ENCODE peak calls at places on chromosomes 12 and 14, in eight cellular contexts. One of them, this sample, is unnamed.
A peak's percentile ranks its signal among the peaks of the same experiment; 100 is the strongest.

GRCh38 chr12:47730341-47730744 is 5.1 kb upstream of the ENDOU start:
- DNase-seq in uterus: no peak
- DNase-seq in spleen: no peak
- DNase-seq in IMR-90: peak; percentile 42
- DNase-seq in HCT116: no peak
- DNase-seq in endothelial cell of umbilical vein: no peak
- DNase-seq in Panc1: no peak
- DNase-seq in SK-N-SH: no peak
- DNase-seq in this sample: no peak

GRCh38 chr12:4813741-4814140 is 93.5 kb downstream of the GALNT8 start:
- DNase-seq in uterus: no peak
- DNase-seq in spleen: no peak
- DNase-seq in IMR-90: no peak
- DNase-seq in HCT116: no peak
- DNase-seq in endothelial cell of umbilical vein: no peak
- DNase-seq in Panc1: no peak
- DNase-seq in SK-N-SH: no peak
- DNase-seq in this sample: no peak

GRCh38 chr14:81220488-81220766 is 332 bp downstream of the GTF2A1 start:
- DNase-seq in uterus: no peak
- DNase-seq in spleen: no peak
- DNase-seq in IMR-90: no peak
- DNase-seq in HCT116: no peak
- DNase-seq in endothelial cell of umbilical vein: no peak
- DNase-seq in Panc1: no peak
- DNase-seq in SK-N-SH: no peak
- DNase-seq in this sample: no peak

GRCh38 chr12:39990122-39991101 is 115.5 kb downstream of the SLC2A13 start:
- DNase-seq in uterus: peak; percentile 41
- DNase-seq in spleen: peak; percentile 78
- DNase-seq in IMR-90: peak; percentile 32
- DNase-seq in HCT116: peak; percentile 22
- DNase-seq in endothelial cell of umbilical vein: peak; percentile 65
- DNase-seq in Panc1: peak; percentile 12
- DNase-seq in SK-N-SH: peak; percentile 62
- DNase-seq in this sample: no peak

GRCh38 chr14:100147181-100147631 is 12.2 kb downstream of the DEGS2 start:
- DNase-seq in uterus: no peak
- DNase-seq in spleen: peak; percentile 89
- DNase-seq in IMR-90: no peak
- DNase-seq in HCT116: no peak
- DNase-seq in endothelial cell of umbilical vein: no peak
- DNase-seq in Panc1: no peak
- DNase-seq in SK-N-SH: peak; percentile 26
- DNase-seq in this sample: no peak

GRCh38 chr12:1796515-1797010 is 23.8 kb upstream of the LRTM2 start:
- DNase-seq in uterus: peak; percentile 44
- DNase-seq in spleen: peak; percentile 93
- DNase-seq in IMR-90: no peak
- DNase-seq in HCT116: no peak
- DNase-seq in endothelial cell of umbilical vein: peak; percentile 11
- DNase-seq in Panc1: no peak
- DNase-seq in SK-N-SH: no peak
- DNase-seq in this sample: no peak

GRCh38 chr12:48279601-48280000 is 71.1 kb downstream of the ZNF641 start:
- DNase-seq in uterus: no peak
- DNase-seq in spleen: no peak
- DNase-seq in IMR-90: no peak
- DNase-seq in HCT116: no peak
- DNase-seq in endothelial cell of umbilical vein: no peak
- DNase-seq in Panc1: no peak
- DNase-seq in SK-N-SH: no peak
- DNase-seq in this sample: no peak

GRCh38 chr14:71675126-71675901 is 256.9 kb upstream of the RGS6 start:
- DNase-seq in uterus: no peak
- DNase-seq in spleen: no peak
- DNase-seq in IMR-90: no peak
- DNase-seq in HCT116: no peak
- DNase-seq in endothelial cell of umbilical vein: no peak
- DNase-seq in Panc1: no peak
- DNase-seq in SK-N-SH: no peak
- DNase-seq in this sample: no peak

GRCh38 chr14:32230181-32230580 is 27.1 kb upstream of the RNU6-8 start:
- DNase-seq in uterus: no peak
- DNase-seq in spleen: no peak
- DNase-seq in IMR-90: peak; percentile 33
- DNase-seq in HCT116: no peak
- DNase-seq in endothelial cell of umbilical vein: no peak
- DNase-seq in Panc1: no peak
- DNase-seq in SK-N-SH: no peak
- DNase-seq in this sample: no peak

GRCh38 chr12:112012775-112013600 is at the start of the genes ERP29 and TMEM116:
- DNase-seq in uterus: peak; percentile 100
- DNase-seq in spleen: peak; percentile 100
- DNase-seq in IMR-90: peak; percentile 98
- DNase-seq in HCT116: peak; percentile 96
- DNase-seq in endothelial cell of umbilical vein: peak; percentile 100
- DNase-seq in Panc1: peak; percentile 88
- DNase-seq in SK-N-SH: peak; percentile 100
- DNase-seq in this sample: peak; percentile 81

GRCh38 chr12:112015938-112016337 is 2.7 kb downstream of the ERP29 start:
- DNase-seq in uterus: no peak
- DNase-seq in spleen: no peak
- DNase-seq in IMR-90: no peak
- DNase-seq in HCT116: no peak
- DNase-seq in endothelial cell of umbilical vein: no peak
- DNase-seq in Panc1: no peak
- DNase-seq in SK-N-SH: no peak
- DNase-seq in this sample: no peak

GRCh38 chr12:112011685-112012084 is 1.3 kb downstream of the TMEM116 start:
- DNase-seq in uterus: no peak
- DNase-seq in spleen: no peak
- DNase-seq in IMR-90: no peak
- DNase-seq in HCT116: no peak
- DNase-seq in endothelial cell of umbilical vein: no peak
- DNase-seq in Panc1: no peak
- DNase-seq in SK-N-SH: no peak
- DNase-seq in this sample: no peak

GRCh38 chr12:112010415-112011344 is 2.3 kb downstream of the TMEM116 start:
- DNase-seq in uterus: no peak
- DNase-seq in spleen: peak; percentile 76
- DNase-seq in IMR-90: no peak
- DNase-seq in HCT116: no peak
- DNase-seq in endothelial cell of umbilical vein: no peak
- DNase-seq in Panc1: no peak
- DNase-seq in SK-N-SH: no peak
- DNase-seq in this sample: no peak

DNA sequence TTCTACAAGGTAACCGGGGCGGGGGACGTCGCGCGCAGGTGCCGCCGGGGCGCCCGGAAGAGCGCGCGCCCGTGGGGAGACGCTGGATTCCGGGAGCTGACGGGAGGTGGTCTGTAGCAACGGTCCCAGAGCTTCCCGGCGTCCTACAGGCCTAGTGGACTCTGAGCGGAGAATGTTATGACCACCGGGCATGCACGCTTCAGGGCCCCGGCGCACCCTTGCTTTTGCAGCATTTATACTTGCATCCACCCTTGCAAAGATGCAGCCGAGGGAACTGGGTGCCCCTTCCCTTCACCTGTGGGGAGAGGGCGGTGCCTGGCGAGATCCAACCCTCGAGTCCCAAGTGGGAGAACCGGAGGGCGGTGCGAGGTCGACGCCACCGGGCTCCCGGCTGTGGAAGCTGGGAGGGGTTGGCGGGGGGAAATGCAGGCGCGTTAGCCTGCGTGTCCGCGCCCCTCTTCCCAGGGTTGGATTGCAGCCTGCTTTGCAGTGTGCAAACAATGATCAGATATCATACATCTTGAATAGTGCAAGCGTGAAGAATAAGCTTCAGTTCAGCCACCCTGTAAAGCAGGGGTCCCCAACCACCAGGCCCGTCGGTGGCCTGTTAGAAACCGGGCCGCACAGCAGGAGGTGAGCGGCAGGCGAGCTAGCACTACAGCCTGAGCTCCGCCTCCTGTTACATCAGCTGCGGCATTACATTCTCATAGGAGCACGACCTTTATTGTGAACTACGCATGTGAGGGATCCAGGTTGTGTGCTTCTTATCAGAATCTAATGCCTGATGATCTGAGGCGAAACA is 576 bp downstream of the ERP29 start:
- DNase-seq in uterus: peak; percentile 49
- DNase-seq in spleen: peak; percentile 92
- DNase-seq in IMR-90: peak; percentile 82
- DNase-seq in HCT116: peak; percentile 74
- DNase-seq in endothelial cell of umbilical vein: peak; percentile 82
- DNase-seq in Panc1: no peak
- DNase-seq in SK-N-SH: peak; percentile 58
- DNase-seq in this sample: peak; percentile 49
- TF ChIP-seq CTCF in uterus: no peak
- TF ChIP-seq CTCF in spleen: no peak
- TF ChIP-seq CTCF in IMR-90: no peak
- TF ChIP-seq CTCF in HCT116: no peak
- TF ChIP-seq CTCF in endothelial cell of umbilical vein: no peak
- TF ChIP-seq CTCF in Panc1: peak; percentile 16
- TF ChIP-seq CTCF in SK-N-SH: no peak
- TF ChIP-seq CTCF in this sample: no peak

GRCh38 chr14:95858893-95859292 is 17.7 kb upstream of the TUNAR start:
- DNase-seq in uterus: no peak
- DNase-seq in spleen: no peak
- DNase-seq in IMR-90: no peak
- DNase-seq in HCT116: no peak
- DNase-seq in endothelial cell of umbilical vein: no peak
- DNase-seq in Panc1: no peak
- DNase-seq in SK-N-SH: no peak
- DNase-seq in this sample: no peak
- H3K27me3 ChIP-seq in uterus: no peaks in the 10 kb centered on the region
- H3K27me3 ChIP-seq in spleen: no peaks in the 10 kb centered on the region
- H3K27me3 ChIP-seq in IMR-90: no peaks in the 10 kb centered on the region
- H3K27me3 ChIP-seq in HCT116: peaks cover 27% of the 10 kb centered on the region
- H3K27me3 ChIP-seq in endothelial cell of umbilical vein: no peaks in the 10 kb centered on the region
- H3K27me3 ChIP-seq in Panc1: no peaks in the 10 kb centered on the region
- H3K27me3 ChIP-seq in SK-N-SH: no peaks in the 10 kb centered on the region
- H3K27me3 ChIP-seq in this sample: no peaks in the 10 kb centered on the region

GRCh38 chr12:109230193-109230592 is 78.9 kb downstream of the FOXN4 start:
- DNase-seq in uterus: no peak
- DNase-seq in spleen: no peak
- DNase-seq in IMR-90: no peak
- DNase-seq in HCT116: no peak
- DNase-seq in endothelial cell of umbilical vein: no peak
- DNase-seq in Panc1: no peak
- DNase-seq in SK-N-SH: no peak
- DNase-seq in this sample: no peak
- H3K36me3 ChIP-seq in uterus: no peaks in the 10 kb centered on the region
- H3K36me3 ChIP-seq in spleen: peaks cover 40% of the 10 kb centered on the region
- H3K36me3 ChIP-seq in IMR-90: no peaks in the 10 kb centered on the region
- H3K36me3 ChIP-seq in HCT116: no peaks in the 10 kb centered on the region
- H3K36me3 ChIP-seq in endothelial cell of umbilical vein: no peaks in the 10 kb centered on the region
- H3K36me3 ChIP-seq in Panc1: no peaks in the 10 kb centered on the region
- H3K36me3 ChIP-seq in SK-N-SH: no peaks in the 10 kb centered on the region
- H3K36me3 ChIP-seq in this sample: no peaks in the 10 kb centered on the region

DNA sequence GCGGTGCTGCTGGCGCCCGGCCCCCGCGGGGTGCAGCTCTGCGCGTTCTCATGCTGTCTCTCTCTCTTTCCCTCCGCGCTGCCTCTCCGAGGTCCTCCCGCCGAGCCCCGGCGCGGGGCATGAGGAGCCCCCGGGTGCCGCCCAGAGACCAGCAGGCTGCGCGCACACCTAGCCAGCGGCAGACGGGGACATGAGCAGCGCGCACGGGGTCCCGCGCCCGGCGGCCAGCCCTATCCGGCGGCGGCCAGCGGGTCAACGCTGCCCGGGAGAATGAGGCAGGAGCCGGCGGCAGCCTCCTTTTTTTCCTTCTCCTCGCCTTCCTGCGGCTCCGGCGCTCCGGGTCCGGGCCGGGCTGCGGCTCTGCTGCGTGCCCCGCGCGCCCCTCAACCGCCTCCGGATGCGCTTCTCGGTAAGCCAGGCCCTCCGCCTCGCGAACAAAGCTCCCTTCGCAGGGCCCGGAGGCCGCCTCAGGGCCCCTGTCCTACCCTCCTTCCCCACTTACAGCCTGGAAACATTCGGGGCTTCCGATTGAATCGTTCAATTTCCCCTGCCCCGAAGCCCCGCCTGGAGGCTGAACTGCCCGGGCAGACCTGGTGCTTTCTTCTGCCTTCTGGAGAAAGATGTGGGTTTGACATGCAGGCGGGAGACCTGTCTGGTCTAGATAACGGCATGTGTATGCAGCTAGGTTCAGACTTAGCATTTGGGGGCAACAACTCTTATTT is at the start of gene TUNAR:
- DNase-seq in uterus: no peak
- DNase-seq in spleen: no peak
- DNase-seq in IMR-90: no peak
- DNase-seq in HCT116: no peak
- DNase-seq in endothelial cell of umbilical vein: no peak
- DNase-seq in Panc1: no peak
- DNase-seq in SK-N-SH: peak; percentile 79
- DNase-seq in this sample: no peak
- TF ChIP-seq CTCF in uterus: no peak
- TF ChIP-seq CTCF in spleen: peak; percentile 49
- TF ChIP-seq CTCF in IMR-90: no peak
- TF ChIP-seq CTCF in HCT116: no peak
- TF ChIP-seq CTCF in endothelial cell of umbilical vein: no peak
- TF ChIP-seq CTCF in Panc1: no peak
- TF ChIP-seq CTCF in SK-N-SH: no peak
- TF ChIP-seq CTCF in this sample: peak; percentile 64